ENCODE peak calls at places on chromosomes 16 and 17, in six cellular contexts. E is endodermal cell, S is brain microvascular endothelial cell, D is tibial nerve, Y is RWPE2, C is uterus. Q is an unnamed sample.

GRCh38 chr17:33166472-33166871 is 126.6 kb downstream of the ASIC2 start:
- DNase-seq in Y (no peak), C (no peak), D (no peak), E (no peak), S (no peak), Q (no peak)

GRCh38 chr16:72211085-72211484 is 39.1 kb upstream of the PMFBP1 start:
- DNase-seq in Y (no peak), E (no peak), S (no peak), C (no peak), D (no peak), Q (no peak)

GRCh38 chr16:47581114-47581513 is 120.0 kb downstream of the PHKB start:
- DNase-seq in S (no peak), D (no peak), Y (no peak), C (no peak), E (no peak), Q (no peak)

GRCh38 chr16:86353934-86354333 is 156.4 kb upstream of the FOXF1 start:
- DNase-seq in C (no peak), Y (no peak), S (no peak), E (no peak), D (no peak), Q (no peak)

GRCh38 chr17:29929006-29929543 is 953 bp downstream of the SSH2 start:
- DNase-seq in D (no peak), Y (no peak), S (peak; percentile 7), E (peak; percentile 72), C (peak; percentile 20), Q (no peak)

GRCh38 chr17:44765965-44766364 is 7.2 kb downstream of the ADAM11 start:
- DNase-seq in D (no peak), Y (no peak), C (no peak), S (no peak), E (no peak), Q (no peak)

GRCh38 chr17:75970011-75970523 is 8.9 kb downstream of the ACOX1 start:
- DNase-seq in C (no peak), D (no peak), S (no peak), E (no peak), Y (no peak), Q (no peak)

GRCh38 chr17:7043544-7044268 is at the start of gene SLC16A11:
- DNase-seq in E (peak; percentile 78), S (no peak), C (no peak), D (no peak), Y (no peak), Q (peak; percentile 86)

GRCh38 chr16:58352690-58353089 is 39.6 kb upstream of the GINS3 start:
- DNase-seq in Y (no peak), E (no peak), C (no peak), S (no peak), D (no peak), Q (no peak)

GRCh38 chr17:1562178-1562643 is 381 bp downstream of the PITPNA start:
- DNase-seq in E (peak; percentile 87), S (no peak), C (peak; percentile 40), D (no peak), Y (no peak), Q (peak; percentile 92)
- H3K27ac ChIP-seq in E (peak overlapping the region; percentile 10), S (peak overlapping the region; percentile 55), C (peak overlapping the region; percentile 90), D (peak overlapping the region; percentile 90), Y (peak overlapping the region; percentile 53), Q (peak overlapping the region; percentile 56)

DNA sequence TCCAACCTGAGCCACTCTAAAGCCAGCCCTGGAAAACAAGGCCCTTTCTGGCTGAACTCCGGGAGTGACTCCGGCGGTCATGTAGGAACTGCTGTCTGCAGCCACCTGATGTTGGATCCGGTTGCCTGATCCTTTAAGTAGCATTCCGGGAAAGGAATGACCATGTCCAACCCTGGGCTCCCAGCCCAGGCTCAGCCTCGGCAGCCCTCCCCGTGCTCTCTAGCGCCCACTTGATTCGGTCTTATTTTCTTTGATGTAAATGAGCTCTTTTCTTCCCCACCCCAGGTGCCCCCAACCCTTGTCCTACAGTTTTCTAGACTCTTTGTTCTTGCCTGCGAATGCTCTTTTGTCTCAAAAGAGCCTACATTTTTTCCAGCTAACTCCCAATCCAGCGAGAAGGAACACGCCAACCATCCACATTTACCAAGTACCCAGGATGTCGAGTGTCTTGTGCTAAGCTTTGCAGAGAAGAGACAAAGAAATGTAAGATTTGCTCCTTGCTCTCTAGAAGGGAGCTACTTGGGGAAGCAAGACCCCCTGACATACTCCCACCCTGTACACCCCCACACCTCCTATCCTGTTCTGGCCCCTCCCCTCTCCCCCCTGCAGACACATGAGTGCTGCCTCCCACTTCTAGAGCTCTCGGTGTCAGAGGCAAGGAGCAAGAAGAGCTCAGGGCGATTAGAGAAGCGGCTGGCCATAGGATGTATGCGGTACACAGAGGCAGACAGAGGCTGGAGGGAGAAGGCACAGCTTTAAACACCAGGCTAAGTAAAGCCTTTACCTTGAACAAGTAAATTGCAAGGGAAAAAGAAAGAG is 53.8 kb downstream of the COG7 start:
- DNase-seq in E (peak; percentile 89), S (no peak), C (no peak), Y (no peak), D (no peak), Q (no peak)
- TF ChIP-seq CTCF in E (peak; percentile 63), S (no peak), C (no peak), Y (no peak), D (no peak), Q (no peak)

GRCh38 chr17:55575058-55575606 is 63.9 kb upstream of the SMIM36 start:
- DNase-seq in E (no peak), C (no peak), S (no peak), D (no peak), Y (no peak), Q (no peak)

GRCh38 chr17:55576237-55576998 is 65.2 kb upstream of the SMIM36 start:
- DNase-seq in S (peak; percentile 90), C (peak; percentile 67), Y (no peak), E (no peak), D (peak; percentile 41), Q (no peak)

GRCh38 chr17:55580596-55581133 is 69.4 kb upstream of the SMIM36 start:
- DNase-seq in D (no peak), E (no peak), C (no peak), S (no peak), Y (no peak), Q (no peak)

GRCh38 chr17:55577011-55577586 is 65.8 kb upstream of the SMIM36 start:
- DNase-seq in S (peak; percentile 81), E (no peak), C (peak; percentile 44), D (peak; percentile 68), Y (no peak), Q (peak; percentile 70)

GRCh38 chr17:55577687-55578086 is 66.4 kb upstream of the SMIM36 start:
- DNase-seq in C (no peak), Y (no peak), E (no peak), S (peak; percentile 32), D (no peak), Q (peak; percentile 41)
- H3K4me3 ChIP-seq in C (peak overlapping the region; percentile 25), Y (no peak overlapping the region), E (no peak overlapping the region), S (peak overlapping the region; percentile 27), D (peak overlapping the region; percentile 20), Q (no peak overlapping the region)

DNA sequence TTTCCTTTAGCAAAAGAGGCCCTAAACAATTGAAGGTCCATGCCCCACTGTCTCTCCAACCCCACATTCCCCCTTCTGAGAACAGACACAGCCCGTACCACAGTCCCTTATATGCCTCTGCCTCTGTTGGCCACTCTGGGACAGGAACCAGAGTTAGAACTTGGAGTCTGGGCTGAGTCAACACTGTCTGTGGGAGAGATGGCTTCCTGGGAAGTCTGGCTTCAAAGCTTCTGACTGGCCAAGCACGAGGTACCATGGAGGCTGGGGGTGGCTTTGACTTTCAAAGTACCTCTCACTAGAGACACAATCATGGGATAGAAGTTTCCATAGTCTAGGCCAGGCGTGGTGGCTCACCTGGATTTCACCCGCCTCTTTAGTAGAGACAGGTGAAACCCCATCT is 14.9 kb upstream of the SPOP start:
- DNase-seq in E (peak; percentile 18), D (no peak), Y (no peak), C (no peak), S (no peak), Q (no peak)
- H3K27ac ChIP-seq in E (no peak overlapping the region), D (no peak overlapping the region), Y (no peak overlapping the region), C (peak overlapping the region; percentile 90), S (no peak overlapping the region), Q (no peak overlapping the region)

GRCh38 chr17:42878123-42878880 is 22.3 kb upstream of the G6PC1 start:
- DNase-seq in Y (no peak), D (no peak), S (no peak), C (no peak), E (peak; percentile 97), Q (no peak)
- TF ChIP-seq CTCF in Y (no peak), D (no peak), S (peak; percentile 15), C (no peak), E (peak; percentile 58), Q (no peak)

DNA sequence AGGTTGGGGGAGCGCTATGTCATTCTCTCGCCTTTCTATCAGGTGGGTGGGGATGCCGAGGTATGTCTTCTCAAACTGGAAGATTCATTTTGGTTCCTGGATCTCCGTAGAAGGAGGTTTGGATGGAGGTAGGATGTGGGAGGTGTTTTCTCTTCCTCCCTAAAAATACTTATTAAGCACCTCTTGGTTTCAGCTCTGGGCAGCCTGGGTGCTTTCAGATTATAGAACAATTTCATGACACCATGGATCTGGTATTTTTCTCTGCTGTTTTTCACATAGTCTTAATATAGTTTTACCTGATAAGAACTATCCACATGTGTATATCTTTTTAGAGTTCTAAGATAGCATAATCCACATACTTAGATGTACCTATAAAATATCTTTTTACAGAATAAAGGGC is 92.9 kb downstream of the YPEL2 start:
- DNase-seq in S (no peak), C (no peak), D (no peak), E (no peak), Y (no peak), Q (no peak)
- H3K4me3 ChIP-seq in S (no peak overlapping the region), C (no peak overlapping the region), D (no peak overlapping the region), E (no peak overlapping the region), Y (no peak overlapping the region), Q (no peak overlapping the region)

DNA sequence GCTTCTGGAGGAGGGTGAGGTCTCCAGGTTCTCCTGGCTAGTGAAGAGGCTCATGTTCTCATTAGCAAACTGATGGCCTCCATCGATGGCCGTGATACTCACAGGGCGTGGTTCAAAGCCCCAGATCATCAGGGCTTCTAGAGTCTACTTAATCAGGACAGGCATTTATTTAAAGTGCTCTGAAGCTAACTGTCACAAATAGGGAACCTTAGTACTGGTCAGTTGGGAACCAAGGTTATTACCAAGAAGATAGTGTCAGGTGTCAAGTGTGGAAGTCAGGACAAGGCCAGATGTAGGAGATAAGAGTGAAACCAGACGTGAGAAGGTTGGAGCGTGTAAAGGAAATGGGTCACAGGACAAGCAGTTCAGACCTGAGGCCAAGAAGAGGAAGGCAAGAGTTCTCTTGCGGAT is 56.9 kb downstream of the PIGL start:
- DNase-seq in D (no peak), C (no peak), S (no peak), Y (no peak), E (no peak), Q (no peak)
- H3K27ac ChIP-seq in D (no peak overlapping the region), C (no peak overlapping the region), S (no peak overlapping the region), Y (peak overlapping the region; percentile 60), E (no peak overlapping the region), Q (no peak overlapping the region)